ENCODE peak calls at places on chromosomes 7 and 10, in five cellular contexts. P is fibroblast of mammary gland, N is dorsolateral prefrontal cortex, E is lower leg skin, D is astrocyte of the spinal cord. T is an unnamed sample.

GRCh38 chr7:106110885-106111670 is 1.0 kb downstream of the SYPL1 start:
- DNase-seq in P (peak; percentile 46), N (no peak), E (no peak), D (peak; percentile 49), T (peak; percentile 47)

GRCh38 chr7:150941983-150942590 is 36.0 kb downstream of the KCNH2 start:
- DNase-seq in P (no peak), N (no peak), E (peak; percentile 82), D (no peak), T (no peak)

GRCh38 chr7:150830957-150831356 is 21.4 kb upstream of the AOC1 start:
- DNase-seq in P (no peak), N (no peak), E (no peak), D (no peak), T (no peak)

GRCh38 chr7:135499818-135500217 is 10.1 kb downstream of the CNOT4 start:
- DNase-seq in P (peak; percentile 41), N (no peak), E (no peak), D (no peak), T (peak; percentile 29)

GRCh38 chr7:71473366-71473967 is 341.5 kb downstream of the GALNT17 start:
- DNase-seq in P (no peak), N (no peak), E (no peak), D (no peak), T (no peak)

GRCh38 chr7:50793115-50793946 is 10.6 kb upstream of the GRB10 start:
- DNase-seq in P (peak; percentile 40), N (no peak), E (peak; percentile 90), D (peak; percentile 73), T (peak; percentile 59)

GRCh38 chr7:26141077-26141476 is 10.9 kb upstream of the NFE2L3 start:
- DNase-seq in P (no peak), N (no peak), E (no peak), D (no peak), T (no peak)

GRCh38 chr7:70706698-70707097 is 425.2 kb upstream of the GALNT17 start:
- DNase-seq in P (no peak), N (no peak), E (no peak), D (no peak), T (no peak)

GRCh38 chr7:106063039-106063438 is 49.1 kb downstream of the SYPL1 start:
- DNase-seq in P (no peak), N (no peak), E (peak; percentile 60), D (no peak), T (no peak)

DNA sequence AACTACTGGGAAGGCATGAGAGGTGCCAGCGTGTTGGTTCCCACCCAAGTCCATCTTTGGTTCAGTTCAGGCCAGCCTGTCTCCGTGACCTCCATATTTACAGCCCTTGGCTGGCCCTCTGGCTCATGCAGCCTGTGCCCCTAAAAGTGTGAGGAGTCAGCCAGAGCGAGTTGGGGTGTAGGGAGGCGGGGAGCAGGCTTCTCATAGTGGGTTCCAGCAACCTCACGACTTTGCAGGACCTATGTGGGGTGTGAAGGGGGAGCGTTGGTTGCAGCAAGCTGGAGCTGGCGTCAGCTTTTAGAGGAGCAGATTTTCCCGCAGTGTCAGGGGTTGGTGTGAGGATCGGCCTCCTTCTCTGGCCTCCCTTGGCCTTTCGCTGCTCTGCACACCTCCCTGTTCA is 9.8 kb downstream of the TSPAN14 start:
- DNase-seq in P (no peak), N (no peak), E (no peak), D (no peak), T (no peak)
- H3K4me3 ChIP-seq in P (no peak overlapping the region), N (no peak overlapping the region), E (no peak overlapping the region), D (no peak overlapping the region), T (no peak overlapping the region)

GRCh38 chr10:29130190-29130673 is 158.6 kb upstream of the LYZL1 start:
- DNase-seq in P (peak; percentile 30), N (no peak), E (no peak), D (peak; percentile 35), T (peak; percentile 62)
- TF ChIP-seq CTCF in P (peak; percentile 59), N (peak; percentile 66), E (no peak), D (peak; percentile 64), T (peak; percentile 62)

GRCh38 chr7:46283852-46284251 is 362.8 kb upstream of the IGFBP3 start:
- DNase-seq in P (peak; percentile 29), N (no peak), E (no peak), D (no peak), T (peak; percentile 40)

GRCh38 chr7:46286957-46287356 is 365.9 kb upstream of the IGFBP3 start:
- DNase-seq in P (no peak), N (no peak), E (no peak), D (no peak), T (no peak)

GRCh38 chr7:46288010-46288409 is 366.9 kb upstream of the IGFBP3 start:
- DNase-seq in P (no peak), N (no peak), E (no peak), D (no peak), T (no peak)

GRCh38 chr7:46285856-46286255 is 364.8 kb upstream of the IGFBP3 start:
- DNase-seq in P (peak; percentile 12), N (no peak), E (no peak), D (no peak), T (no peak)

GRCh38 chr7:46286346-46286745 is 365.3 kb upstream of the IGFBP3 start:
- DNase-seq in P (no peak), N (no peak), E (no peak), D (no peak), T (no peak)
- H3K4me3 ChIP-seq in P (no peak overlapping the region), N (no peak overlapping the region), E (no peak overlapping the region), D (no peak overlapping the region), T (no peak overlapping the region)

DNA sequence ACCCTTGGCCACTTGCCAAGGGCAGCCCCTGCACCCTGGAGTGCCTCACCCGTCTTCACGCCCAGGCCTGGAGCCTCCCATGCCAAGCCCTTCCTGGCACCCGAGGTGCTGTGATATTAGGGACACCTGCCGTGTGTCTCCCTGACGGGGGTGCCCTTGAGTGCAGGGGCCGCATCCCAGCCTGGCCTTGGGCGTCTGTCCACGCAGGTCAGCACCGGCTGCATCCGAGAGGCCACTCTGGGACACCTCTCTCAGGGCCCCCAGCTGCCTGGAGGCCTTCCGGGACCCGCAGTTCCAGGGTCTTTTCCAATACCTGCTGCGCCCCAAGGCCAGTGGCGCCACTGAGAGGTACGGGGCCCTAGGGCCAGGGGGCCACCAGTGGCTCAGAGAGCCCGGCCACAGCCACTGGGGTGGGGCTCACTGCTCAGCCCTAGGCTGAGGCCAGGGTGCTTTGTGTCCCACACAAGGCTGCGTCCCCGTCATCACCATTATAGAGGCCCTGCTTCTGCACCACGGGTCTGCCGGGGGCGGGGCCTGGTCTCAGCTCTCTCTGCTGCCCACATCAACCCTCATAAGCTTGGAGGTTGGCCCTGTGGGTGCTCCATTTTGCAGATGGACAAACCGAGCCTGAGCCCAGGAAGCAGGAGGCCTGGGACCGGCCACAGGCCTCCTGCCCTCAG is 12.7 kb downstream of the AP5Z1 start:
- DNase-seq in P (no peak), N (no peak), E (no peak), D (no peak), T (no peak)
- TF ChIP-seq CTCF in P (no peak), N (no peak), E (no peak), D (no peak), T (no peak)

GRCh38 chr10:49690673-49691356 is 11.4 kb downstream of the C10orf53 start:
- DNase-seq in P (peak; percentile 10), N (no peak), E (no peak), D (no peak), T (no peak)

GRCh38 chr10:49686651-49687050 is 7.2 kb downstream of the C10orf53 start:
- DNase-seq in P (no peak), N (no peak), E (no peak), D (no peak), T (no peak)

GRCh38 chr10:49691588-49691987 is 12.1 kb downstream of the C10orf53 start:
- DNase-seq in P (no peak), N (no peak), E (no peak), D (no peak), T (no peak)

GRCh38 chr10:49689882-49690510 is 10.5 kb downstream of the C10orf53 start:
- DNase-seq in P (no peak), N (no peak), E (no peak), D (no peak), T (no peak)

DNA sequence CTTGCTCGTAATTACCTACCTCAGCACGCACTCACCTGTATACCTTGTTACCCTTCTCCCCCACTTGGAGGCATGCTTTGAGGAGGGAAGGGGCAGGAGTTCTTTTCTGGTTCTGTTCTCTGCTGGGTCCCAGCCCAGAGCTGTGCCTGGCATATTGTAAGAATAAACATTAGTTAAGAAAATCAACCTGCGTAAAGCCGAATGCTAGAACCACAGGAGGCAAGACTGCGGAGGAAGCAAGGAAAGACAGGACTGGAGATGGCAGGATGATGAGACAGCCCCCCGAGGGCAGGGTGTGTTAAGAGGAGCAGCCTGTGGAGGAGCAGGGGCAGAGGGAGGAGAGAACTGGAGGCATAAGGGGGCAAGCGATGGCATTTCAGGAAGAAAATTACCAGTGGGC is 9.5 kb downstream of the C10orf53 start:
- DNase-seq in P (no peak), N (no peak), E (no peak), D (no peak), T (no peak)
- H3K4me3 ChIP-seq in P (no peak overlapping the region), N (no peak overlapping the region), E (no peak overlapping the region), D (no peak overlapping the region), T (no peak overlapping the region)

DNA sequence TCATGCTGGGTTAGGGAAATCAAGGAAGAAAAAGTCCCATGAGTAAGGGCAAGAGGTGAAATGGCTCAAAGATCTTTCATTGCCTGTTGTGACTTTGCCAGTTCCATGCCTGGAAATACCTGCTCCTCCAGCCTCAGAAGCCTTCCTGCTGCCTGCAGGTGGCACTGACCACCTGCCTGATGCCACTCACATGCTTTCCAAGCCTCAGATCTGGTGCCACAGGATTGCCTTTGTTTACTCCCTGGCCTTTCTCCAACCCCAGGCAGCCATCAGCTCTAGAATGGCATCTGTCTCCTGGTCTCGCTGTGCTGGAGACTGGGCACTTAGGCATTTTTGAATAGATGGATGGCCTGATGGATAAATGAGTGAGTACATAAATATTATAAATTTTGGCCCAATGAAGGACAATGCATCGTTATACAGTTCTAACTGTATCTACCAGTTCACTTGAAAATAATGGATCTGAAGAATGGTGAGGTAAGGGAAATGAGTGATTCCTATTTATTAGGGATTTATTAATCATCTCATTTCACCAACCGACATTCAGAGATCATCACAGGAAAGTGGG is 657.2 kb downstream of the INHBA start:
- DNase-seq in P (no peak), N (no peak), E (no peak), D (no peak), T (no peak)
- TF ChIP-seq CTCF in P (no peak), N (no peak), E (no peak), D (no peak), T (no peak)

GRCh38 chr10:73865107-73865458 is 9.3 kb downstream of the CAMK2G start:
- DNase-seq in P (no peak), N (no peak), E (no peak), D (no peak), T (no peak)
- H3K4me3 ChIP-seq in P (no peak overlapping the region), N (no peak overlapping the region), E (no peak overlapping the region), D (no peak overlapping the region), T (no peak overlapping the region)